ENCODE peak calls at places on chromosomes 1 and 21, in eight cellular contexts. V is breast epithelium, Z is stomach, X is transverse colon, D is K562, F is HCT116, U is GM12878, R is upper lobe of left lung. Y is an unnamed sample. For H3K4me1, the result is how much of the 10 kb centered on the place peaks cover.

GRCh38 chr21:31872072-31872451 is 758 bp upstream of the HUNK start:
- DNase-seq in D (no peak), Z (no peak), X (no peak), R (no peak), V (no peak), F (no peak), U (no peak), Y (no peak)

GRCh38 chr21:37459575-37459974 is 93.0 kb downstream of the DYRK1A start:
- DNase-seq in D (no peak), R (no peak), X (no peak), F (no peak), Z (no peak), U (no peak), V (no peak), Y (no peak)

GRCh38 chr1:110370827-110371226 is 20.0 kb downstream of the SLC16A4 start:
- DNase-seq in U (no peak), F (no peak), D (no peak), X (no peak), Z (no peak), R (no peak), V (no peak), Y (no peak)

GRCh38 chr21:20451051-20451450 is 547.2 kb upstream of the NCAM2 start:
- DNase-seq in V (no peak), R (no peak), Z (no peak), D (no peak), X (no peak), U (no peak), F (no peak), Y (no peak)

GRCh38 chr1:1907098-1907736 is 7.8 kb upstream of the CALML6 start:
- DNase-seq in X (peak), V (peak), R (no peak), U (peak), F (peak), Z (peak), D (no peak), Y (no peak)

GRCh38 chr1:111743679-111744101 is 4.5 kb upstream of the INKA2 start:
- DNase-seq in X (no peak), R (no peak), F (no peak), U (no peak), D (no peak), V (no peak), Z (no peak), Y (no peak)

GRCh38 chr1:44090409-44091252 is 28.0 kb upstream of the KLF17 start:
- DNase-seq in D (no peak), X (no peak), Z (no peak), U (no peak), F (no peak), V (no peak), R (no peak), Y (no peak)

GRCh38 chr1:157235307-157235706 is 97.1 kb upstream of the ETV3 start:
- DNase-seq in R (no peak), Z (no peak), U (no peak), F (no peak), V (no peak), D (no peak), X (no peak), Y (no peak)

GRCh38 chr1:228029281-228029680 is 22.5 kb downstream of the WNT3A start:
- DNase-seq in V (peak), U (no peak), Z (no peak), F (no peak), R (no peak), X (peak), D (no peak), Y (peak)

GRCh38 chr1:11563560-11564069 is 84.7 kb downstream of the DISP3 start:
- DNase-seq in Z (no peak), V (no peak), U (no peak), F (no peak), X (no peak), D (no peak), R (peak), Y (no peak)

GRCh38 chr1:164836614-164837018 is 277.6 kb downstream of the PBX1 start:
- DNase-seq in V (no peak), X (no peak), Z (no peak), R (no peak), U (no peak), F (no peak), D (no peak), Y (no peak)

GRCh38 chr1:16119504-16119903 is 36.4 kb downstream of the EPHA2 start:
- DNase-seq in Z (no peak), U (no peak), X (no peak), V (no peak), F (no peak), R (no peak), D (no peak), Y (no peak)

GRCh38 chr1:166925791-166926483 is 49.4 kb downstream of the ILDR2 start:
- DNase-seq in U (no peak), Z (no peak), R (no peak), X (no peak), V (no peak), D (no peak), F (no peak), Y (no peak)

GRCh38 chr1:147287133-147287865 is 44.8 kb downstream of the CHD1L start:
- DNase-seq in U (no peak), X (no peak), R (no peak), D (no peak), V (no peak), Z (no peak), F (no peak), Y (no peak)

GRCh38 chr1:31924839-31925238 is 13.3 kb downstream of the PTP4A2 start:
- DNase-seq in X (no peak), F (no peak), D (no peak), R (no peak), V (no peak), U (no peak), Z (no peak), Y (no peak)

DNA sequence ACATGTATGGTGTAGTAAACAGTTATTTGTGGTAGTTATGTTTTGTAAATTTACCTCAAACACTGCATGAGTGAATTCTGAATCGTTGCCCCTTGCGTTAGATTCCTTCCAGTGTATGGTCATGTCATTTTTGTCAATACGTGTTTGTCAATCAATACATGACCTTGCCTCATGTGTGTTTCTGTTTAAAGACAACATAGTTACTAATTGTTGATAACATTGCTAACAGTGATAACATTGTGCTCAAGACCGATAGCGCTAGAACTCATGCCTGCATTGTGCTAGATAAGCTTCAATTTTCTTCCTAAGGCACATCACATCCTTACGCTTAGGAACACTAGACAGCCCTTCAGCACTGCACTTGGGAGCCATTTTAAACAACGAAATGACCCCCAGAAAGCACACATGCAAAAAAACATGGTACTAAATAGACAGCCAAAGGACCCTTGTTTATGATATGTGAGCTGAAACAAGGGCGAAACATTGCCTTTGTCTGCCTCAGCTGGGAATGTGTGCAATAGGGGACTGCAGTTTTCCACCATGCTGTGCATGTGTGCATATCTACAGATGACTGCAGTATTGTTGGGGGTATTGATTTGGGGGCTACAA is 37.3 kb downstream of the MRPS6 start:
- DNase-seq in R (no peak), U (no peak), F (no peak), D (peak), V (no peak), Z (no peak), X (no peak), Y (no peak)
- H3K4me1 ChIP-seq in R (under half), U (under half), F (under half), D (under half), V (under half), Z (under half), X (under half), Y (half or more)

GRCh38 chr1:246609632-246610031 is 43.4 kb downstream of the CNST start:
- DNase-seq in D (no peak), R (no peak), X (no peak), Z (no peak), V (no peak), F (no peak), U (no peak), Y (no peak)

GRCh38 chr1:246613131-246613758 is 47.0 kb downstream of the CNST start:
- DNase-seq in R (no peak), D (no peak), F (no peak), V (no peak), U (no peak), X (no peak), Z (no peak), Y (no peak)

GRCh38 chr1:246607466-246607865 is 41.2 kb downstream of the CNST start:
- DNase-seq in F (no peak), X (no peak), Z (no peak), D (no peak), R (no peak), U (no peak), V (no peak), Y (no peak)

GRCh38 chr1:246608616-246609376 is 42.5 kb downstream of the CNST start:
- DNase-seq in X (peak), F (peak), Z (peak), V (peak), D (no peak), U (no peak), R (peak), Y (peak)
- TF ChIP-seq POLR2AphosphoS5 in X (peak), F (peak), Z (peak), V (peak), D (no peak), U (no peak), R (peak), Y (peak)

GRCh38 chr1:41370225-41370624 is 9.0 kb downstream of the FOXO6 start:
- DNase-seq in X (no peak), V (no peak), D (no peak), F (no peak), Z (no peak), R (no peak), U (no peak), Y (no peak)
- H3K4me1 ChIP-seq in X (under half), V (under half), D (under half), F (under half), Z (under half), R (under half), U (under half), Y (under half)

GRCh38 chr1:172582889-172583288 is 49.9 kb downstream of the SUCO start:
- DNase-seq in D (no peak), F (no peak), Z (no peak), R (no peak), V (no peak), U (no peak), X (no peak), Y (no peak)

GRCh38 chr1:172589553-172589952 is 56.6 kb downstream of the SUCO start:
- DNase-seq in X (no peak), D (no peak), Z (no peak), V (no peak), R (no peak), F (no peak), U (no peak), Y (no peak)

GRCh38 chr1:172585348-172585747 is 52.4 kb downstream of the SUCO start:
- DNase-seq in V (no peak), Z (no peak), F (no peak), D (no peak), X (no peak), R (no peak), U (no peak), Y (no peak)

GRCh38 chr1:172585861-172586260 is 52.9 kb downstream of the SUCO start:
- DNase-seq in V (no peak), D (no peak), F (no peak), R (no peak), U (no peak), Z (no peak), X (no peak), Y (no peak)

DNA sequence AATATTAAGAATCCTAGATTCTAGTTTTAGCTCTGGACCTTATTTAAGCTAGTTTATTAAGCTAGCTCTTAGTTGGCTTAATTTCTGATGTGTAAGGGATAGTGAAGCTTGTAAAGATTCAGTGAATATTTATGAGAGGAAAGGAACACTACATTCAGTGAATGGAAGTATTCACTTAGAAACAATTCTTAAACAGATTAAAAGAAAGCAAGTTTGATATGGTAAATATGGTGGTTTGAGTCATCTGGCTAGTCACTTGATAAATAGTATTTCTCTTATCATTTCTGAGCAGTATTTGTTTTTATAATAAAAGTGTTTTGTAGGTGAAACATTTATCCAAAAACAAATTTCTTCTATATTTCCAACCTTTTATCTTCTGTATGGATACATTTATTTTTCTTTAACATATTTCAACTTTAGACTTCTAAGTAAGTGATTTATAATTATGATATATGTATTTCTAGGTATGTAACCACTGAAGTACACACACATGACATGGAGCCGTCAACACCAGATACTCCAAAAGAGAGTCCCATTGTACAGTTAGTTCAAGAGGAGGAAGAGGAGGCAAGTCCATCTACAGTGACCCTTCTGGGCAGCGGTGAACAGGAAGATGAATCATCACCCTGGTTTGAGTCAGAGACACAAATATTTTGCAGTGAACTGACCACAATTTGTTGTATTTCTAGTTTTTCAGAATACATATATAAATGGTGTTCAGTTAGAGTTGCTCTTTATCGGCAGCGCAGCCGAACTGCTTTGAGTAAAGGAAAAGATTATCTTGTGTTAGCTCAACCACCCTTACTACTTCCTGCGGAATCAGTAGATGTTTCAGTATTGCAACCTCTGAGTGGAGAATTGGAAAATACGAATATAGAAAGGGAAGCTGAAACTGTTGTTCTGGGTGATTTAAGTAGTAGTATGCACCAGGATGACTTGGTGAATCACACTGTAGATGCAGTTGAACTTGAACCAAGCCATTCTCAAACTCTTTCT is 55.6 kb downstream of the SUCO start:
- DNase-seq in Z (no peak), V (no peak), U (no peak), X (no peak), D (peak), R (peak), F (peak), Y (no peak)
- TF ChIP-seq POLR2AphosphoS5 in Z (no peak), V (no peak), U (no peak), X (no peak), D (no peak), R (no peak), F (peak), Y (no peak)

DNA sequence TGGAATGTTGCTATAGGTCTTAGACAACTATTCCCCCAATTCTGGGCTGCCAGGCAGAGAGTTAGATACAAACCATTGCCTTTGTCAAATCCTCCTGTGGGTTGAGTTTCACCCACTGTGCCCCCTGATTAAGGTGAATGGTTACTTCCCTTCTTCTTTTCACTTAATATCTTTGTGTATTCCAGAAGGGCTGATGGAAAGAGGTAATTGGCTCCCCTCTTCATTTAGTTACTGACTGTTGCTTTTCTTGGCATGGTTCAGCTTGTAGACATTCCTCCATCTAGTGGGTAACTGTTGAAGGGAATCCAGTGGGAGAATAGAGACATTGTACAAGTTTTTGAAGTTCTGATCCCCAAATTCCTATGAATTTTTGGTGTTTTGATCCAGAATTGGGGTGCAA is 43.8 kb upstream of the MACF1 start:
- DNase-seq in U (no peak), R (no peak), Z (no peak), V (no peak), X (no peak), D (no peak), F (no peak), Y (no peak)
- H3K4me1 ChIP-seq in U (under half), R (half or more), Z (half or more), V (under half), X (half or more), D (under half), F (under half), Y (half or more)

Y was measured in sigmoid colon.